ENCODE peak calls at places on chromosomes 12 and 14, in nine cellular contexts. A is activated CD4-positive, alpha-beta T cell treated with anti-CD3 and anti-CD28 coated beads, Interleukin-2, amount 50 U/mL, for 1 hour; B is amniotic epithelial cell; Z is nucleus accumbens; H is mesenchymal stem cell; V is endodermal cell; M is sciatic nerve; O is foreskin keratinocyte; R is iris pigment epithelial cell. X is an unnamed sample.

GRCh38 chr14:104591031-104591430 is 11.5 kb downstream of the C14orf180 start:
- DNase-seq in O (no peak), Z (no peak), M (no peak), A (no peak), V (no peak), H (no peak), B (no peak), R (no peak), X (no peak)

GRCh38 chr12:68958337-68958736 is 25.4 kb upstream of the CPM start:
- DNase-seq in H (no peak), V (no peak), Z (no peak), O (no peak), A (no peak), B (no peak), M (no peak), R (no peak), X (no peak)

GRCh38 chr14:93068721-93069120 is 47.0 kb downstream of the ITPK1 start:
- DNase-seq in M (no peak), O (no peak), B (no peak), H (no peak), R (no peak), Z (no peak), A (no peak), V (no peak), X (no peak)

GRCh38 chr14:90409209-90409730 is 12.4 kb downstream of the CALM1 start:
- DNase-seq in Z (no peak), H (peak), R (peak), V (no peak), M (no peak), B (peak), O (peak), A (no peak), X (peak)

GRCh38 chr14:86221000-86221399 is 691.1 kb downstream of the FLRT2 start:
- DNase-seq in O (no peak), Z (no peak), H (peak), M (no peak), B (no peak), A (no peak), R (no peak), V (peak), X (no peak)

GRCh38 chr14:98177551-98177950 is 1094.4 kb downstream of the BCL11B start:
- DNase-seq in Z (no peak), B (no peak), M (no peak), H (no peak), V (no peak), O (no peak), A (peak), R (no peak), X (no peak)

GRCh38 chr12:27822076-27822712 is 42.2 kb upstream of the MANSC4 start:
- DNase-seq in B (peak), Z (no peak), M (no peak), A (peak), V (peak), H (peak), O (peak), R (peak), X (peak)

GRCh38 chr14:41986726-41987125 is 380.1 kb downstream of the LRFN5 start:
- DNase-seq in M (no peak), R (peak), V (no peak), O (peak), H (peak), B (peak), Z (no peak), A (no peak), X (no peak)

GRCh38 chr12:77406131-77406905 is 340.9 kb upstream of the E2F7 start:
- DNase-seq in H (no peak), M (no peak), O (no peak), B (no peak), Z (no peak), V (no peak), R (no peak), A (no peak), X (no peak)

GRCh38 chr12:20549115-20549719 is 145.9 kb upstream of the SLCO1C1 start:
- DNase-seq in M (no peak), V (peak), A (no peak), Z (no peak), H (peak), B (peak), R (peak), O (no peak), X (peak)

GRCh38 chr14:51430600-51430999 is 190.6 kb downstream of the TMX1 start:
- DNase-seq in M (no peak), Z (peak), B (no peak), O (no peak), H (peak), A (no peak), V (no peak), R (peak), X (peak)

GRCh38 chr12:90682398-90682797 is 272.6 kb downstream of the CCER1 start:
- DNase-seq in R (peak), V (no peak), M (no peak), B (peak), Z (no peak), O (no peak), A (no peak), H (no peak), X (peak)

GRCh38 chr12:40158592-40159111 is 52.8 kb upstream of the SLC2A13 start:
- DNase-seq in A (no peak), B (peak), Z (no peak), O (peak), R (peak), M (no peak), V (no peak), H (no peak), X (no peak)

GRCh38 chr12:117695956-117696355 is 272.8 kb downstream of the KSR2 start:
- DNase-seq in Z (no peak), M (no peak), R (no peak), V (no peak), H (no peak), O (no peak), B (no peak), A (no peak), X (no peak)

GRCh38 chr12:94445662-94446061 is 14.0 kb downstream of the CEP83 start:
- DNase-seq in B (no peak), R (no peak), M (no peak), Z (no peak), H (no peak), A (no peak), O (no peak), V (no peak), X (peak)

GRCh38 chr12:52844386-52844785 is 4.4 kb downstream of the KRT78 start:
- DNase-seq in H (no peak), B (no peak), A (no peak), M (no peak), O (no peak), V (no peak), Z (no peak), R (no peak), X (no peak)

GRCh38 chr14:97956944-97957343 is 1159.8 kb downstream of the VRK1 start:
- DNase-seq in M (no peak), H (no peak), A (no peak), Z (no peak), R (no peak), V (no peak), O (no peak), B (no peak), X (no peak)

GRCh38 chr14:63867926-63868921 is 15.4 kb downstream of the SYNE2 start:
- DNase-seq in M (no peak), O (no peak), H (peak), Z (no peak), R (no peak), V (no peak), B (no peak), A (no peak), X (no peak)

GRCh38 chr12:120065472-120065871 is 51.1 kb downstream of the RAB35 start:
- DNase-seq in V (no peak), R (no peak), A (no peak), Z (no peak), M (no peak), O (no peak), B (no peak), H (no peak), X (no peak)

GRCh38 chr14:26282578-26282977 is 315.3 kb downstream of the NOVA1 start:
- DNase-seq in O (peak), V (peak), A (no peak), H (no peak), M (no peak), Z (no peak), R (no peak), B (no peak), X (no peak)

GRCh38 chr12:90858261-90858660 is 96.7 kb downstream of the CCER1 start:
- DNase-seq in V (no peak), M (no peak), O (no peak), B (peak), R (peak), H (no peak), A (no peak), Z (no peak), X (no peak)

GRCh38 chr14:22890416-22890815 is 7.4 kb downstream of the REM2 start:
- DNase-seq in Z (no peak), M (no peak), V (no peak), O (no peak), R (no peak), H (no peak), B (no peak), A (no peak), X (no peak)

GRCh38 chr14:38481939-38482678 is 226.2 kb upstream of the CLEC14A start:
- DNase-seq in O (no peak), R (peak), Z (no peak), A (no peak), M (no peak), V (peak), H (peak), B (peak), X (peak)

GRCh38 chr12:10304161-10304574 is 3.5 kb upstream of the KLRD1 start:
- DNase-seq in H (peak), A (no peak), O (peak), B (peak), M (no peak), V (no peak), Z (no peak), R (peak), X (peak)

GRCh38 chr12:10153271-10154144 is 18.4 kb downstream of the OLR1 start:
- DNase-seq in B (peak), V (peak), R (peak), M (peak), H (peak), O (no peak), A (peak), Z (peak), X (peak)

GRCh38 chr14:74618078-74618952 is 6.3 kb upstream of the LTBP2 start:
- DNase-seq in R (peak), V (peak), M (no peak), Z (no peak), A (peak), H (peak), O (peak), B (peak), X (peak)

GRCh38 chr14:37172024-37172869 is at the start of gene SLC25A21:
- DNase-seq in O (peak), M (peak), R (peak), Z (peak), A (no peak), B (peak), V (peak), H (peak), X (peak)

GRCh38 chr14:80278293-80279037 is 67.2 kb upstream of the DIO2 start:
- DNase-seq in M (no peak), R (peak), O (no peak), B (no peak), A (no peak), H (peak), V (no peak), Z (no peak), X (peak)

GRCh38 chr12:119178544-119179334 is at the start of gene HSPB8:
- DNase-seq in M (peak), H (peak), V (peak), Z (peak), R (peak), A (no peak), O (peak), B (peak), X (peak)

GRCh38 chr12:130978785-130979184 is 25.1 kb downstream of the ADGRD1 start:
- DNase-seq in R (no peak), V (peak), M (no peak), B (no peak), A (no peak), O (no peak), H (no peak), Z (no peak), X (no peak)

GRCh38 chr12:93380480-93381121 is 2.9 kb downstream of the NUDT4 start:
- DNase-seq in V (no peak), M (no peak), B (peak), H (peak), Z (no peak), O (peak), R (peak), A (no peak), X (peak)

GRCh38 chr14:77139540-77140342 is 1.9 kb downstream of the ZDHHC22 start:
- DNase-seq in A (peak), V (peak), R (peak), M (peak), H (peak), B (no peak), Z (peak), O (no peak), X (peak)

GRCh38 chr14:88613552-88614010 is 50.7 kb downstream of the ZC3H14 start:
- DNase-seq in M (no peak), O (peak), V (no peak), A (no peak), H (peak), Z (no peak), R (peak), B (peak), X (peak)